ENCODE peak calls at places on chromosomes 2 and 18, in seven cellular contexts. U is PC-3, I is brain microvascular endothelial cell, L is left ventricle myocardium inferior, F is neuronal stem cell, X is left lung, A is transverse colon. T is an unnamed sample.
A peak's percentile ranks its signal among the peaks of the same experiment; 100 is the strongest.

GRCh38 chr2:216545359-216545758 is 46.7 kb downstream of the RPL37A start:
- DNase-seq in U (no peak), X (no peak), A (no peak), F (no peak), L (no peak), I (no peak), T (no peak)

GRCh38 chr2:4110273-4110672 is 406.9 kb downstream of the DCDC2C start:
- DNase-seq in X (no peak), A (no peak), U (no peak), I (no peak), L (no peak), F (no peak), T (no peak)

GRCh38 chr2:69191672-69192071 is 178.7 kb downstream of the ANTXR1 start:
- DNase-seq in L (no peak), A (no peak), X (no peak), I (no peak), U (no peak), F (no peak), T (no peak)

GRCh38 chr2:70738159-70738558 is 29.8 kb downstream of the ADD2 start:
- DNase-seq in L (no peak), U (peak; percentile 27), X (no peak), F (no peak), I (no peak), A (no peak), T (no peak)

GRCh38 chr2:81078631-81079030 is 774.1 kb upstream of the LRRTM1 start:
- DNase-seq in L (no peak), X (no peak), F (no peak), U (no peak), I (no peak), A (no peak), T (no peak)

GRCh38 chr2:102235491-102235890 is 48.7 kb downstream of the IL1RL2 start:
- DNase-seq in I (no peak), A (no peak), L (no peak), X (peak; percentile 68), F (no peak), U (peak; percentile 50), T (no peak)

GRCh38 chr18:10329116-10329515 is 125.3 kb upstream of the APCDD1 start:
- DNase-seq in U (no peak), F (no peak), A (no peak), I (peak; percentile 6), X (no peak), L (no peak), T (no peak)

GRCh38 chr2:230413465-230413864 is 2.5 kb upstream of the SP100 start:
- DNase-seq in A (no peak), L (no peak), X (no peak), I (no peak), U (no peak), F (no peak), T (no peak)

GRCh38 chr2:127454595-127455565 is 36.7 kb downstream of the PROC start:
- DNase-seq in I (no peak), U (peak; percentile 49), X (no peak), A (peak; percentile 86), F (no peak), L (no peak), T (no peak)

GRCh38 chr2:161237397-161238263 is 70.6 kb upstream of the PSMD14 start:
- DNase-seq in F (peak; percentile 56), X (peak; percentile 88), I (no peak), L (peak; percentile 64), A (peak; percentile 62), U (peak; percentile 40), T (no peak)

GRCh38 chr2:85852979-85853498 is 35.8 kb downstream of the ST3GAL5 start:
- DNase-seq in L (no peak), X (no peak), A (peak; percentile 55), F (no peak), I (no peak), U (no peak), T (no peak)

GRCh38 chr2:67516899-67517530 is 119.9 kb downstream of the ETAA1 start:
- DNase-seq in U (no peak), L (no peak), A (no peak), I (peak; percentile 85), X (no peak), F (no peak), T (no peak)
- H3K27ac ChIP-seq in U (peak overlapping the region; percentile 93), L (no peak overlapping the region), A (no peak overlapping the region), I (peak overlapping the region; percentile 70), X (no peak overlapping the region), F (no peak overlapping the region), T (no peak overlapping the region)

DNA sequence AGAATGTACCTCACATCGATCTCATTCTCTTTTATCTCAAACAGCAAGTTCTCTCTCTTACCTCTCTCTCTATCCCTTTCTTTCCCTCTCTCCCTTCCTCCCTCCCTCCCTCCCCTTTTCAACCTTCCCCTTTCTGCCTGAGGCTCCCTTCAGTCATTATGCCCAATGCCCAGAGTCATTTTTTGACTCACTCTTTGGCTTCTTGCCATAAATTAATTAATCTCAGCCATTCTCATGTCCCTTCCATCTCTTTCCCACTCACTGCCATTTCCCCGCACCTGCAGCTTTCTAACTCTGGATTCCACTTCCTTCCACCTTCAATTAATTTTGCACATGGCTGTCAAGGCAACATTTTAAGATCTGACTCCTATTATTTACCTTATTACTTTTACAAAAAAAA is 60.1 kb downstream of the EVA1A start:
- DNase-seq in U (peak; percentile 45), A (no peak), I (no peak), F (no peak), X (no peak), L (no peak), T (no peak)
- H3K27me3 ChIP-seq in U (no peaks in the 10 kb centered on the region), A (no peaks in the 10 kb centered on the region), I (no peaks in the 10 kb centered on the region), F (no peaks in the 10 kb centered on the region), X (no peaks in the 10 kb centered on the region), L (no peaks in the 10 kb centered on the region), T (no peaks in the 10 kb centered on the region)

GRCh38 chr2:77013932-77014331 is 508.2 kb downstream of the LRRTM4 start:
- DNase-seq in U (no peak), A (no peak), L (no peak), X (no peak), I (no peak), F (no peak), T (no peak)
- H3K4me3 ChIP-seq in U (no peak overlapping the region), A (no peak overlapping the region), L (no peak overlapping the region), X (no peak overlapping the region), I (no peak overlapping the region), F (no peak overlapping the region), T (no peak overlapping the region)

GRCh38 chr18:22132763-22133162 is 36.6 kb upstream of the GATA6 start:
- DNase-seq in X (no peak), U (no peak), L (no peak), F (no peak), I (no peak), A (no peak), T (no peak)
- H3K27ac ChIP-seq in X (no peak overlapping the region), U (no peak overlapping the region), L (no peak overlapping the region), F (no peak overlapping the region), I (no peak overlapping the region), A (no peak overlapping the region), T (no peak overlapping the region)

GRCh38 chr18:22557160-22557941 is 139.6 kb upstream of the CTAGE1 start:
- DNase-seq in X (no peak), L (no peak), A (no peak), I (no peak), U (no peak), F (no peak), T (no peak)
- H3K27me3 ChIP-seq in X (peaks cover 49% of the 10 kb centered on the region), L (no peaks in the 10 kb centered on the region), A (peaks cover 4% of the 10 kb centered on the region), I (no peaks in the 10 kb centered on the region), U (no peaks in the 10 kb centered on the region), F (peaks cover 2% of the 10 kb centered on the region), T (no peaks in the 10 kb centered on the region)

GRCh38 chr2:223952280-223952968 is 4.8 kb upstream of the MRPL44 start:
- DNase-seq in U (no peak), I (no peak), F (peak; percentile 45), A (no peak), X (no peak), L (no peak), T (no peak)

GRCh38 chr2:223957092-223957851 is at the start of gene MRPL44:
- DNase-seq in F (peak; percentile 92), L (peak; percentile 97), A (peak; percentile 98), I (peak; percentile 94), U (peak; percentile 97), X (peak; percentile 100), T (peak; percentile 73)

GRCh38 chr2:223959688-223960087 is 2.4 kb downstream of the MRPL44 start:
- DNase-seq in F (no peak), I (no peak), A (no peak), X (no peak), U (peak; percentile 29), L (no peak), T (no peak)

GRCh38 chr2:223954401-223954800 is 2.9 kb upstream of the MRPL44 start:
- DNase-seq in L (no peak), F (no peak), U (no peak), A (no peak), I (peak; percentile 94), X (no peak), T (no peak)

GRCh38 chr2:223956267-223956666 is 996 bp upstream of the MRPL44 start:
- DNase-seq in I (no peak), A (no peak), L (no peak), X (no peak), F (no peak), U (no peak), T (no peak)
- H3K4me3 ChIP-seq in I (no peak overlapping the region), A (no peak overlapping the region), L (peak overlapping the region; percentile 94), X (no peak overlapping the region), F (no peak overlapping the region), U (peak overlapping the region; percentile 90), T (peak overlapping the region; percentile 92)

GRCh38 chr2:149037851-149038250 is 648 bp upstream of the LYPD6B start:
- DNase-seq in F (no peak), X (no peak), I (no peak), L (no peak), U (peak; percentile 66), A (no peak), T (no peak)
- H3K27ac ChIP-seq in F (no peak overlapping the region), X (no peak overlapping the region), I (no peak overlapping the region), L (no peak overlapping the region), U (no peak overlapping the region), A (no peak overlapping the region), T (no peak overlapping the region)

DNA sequence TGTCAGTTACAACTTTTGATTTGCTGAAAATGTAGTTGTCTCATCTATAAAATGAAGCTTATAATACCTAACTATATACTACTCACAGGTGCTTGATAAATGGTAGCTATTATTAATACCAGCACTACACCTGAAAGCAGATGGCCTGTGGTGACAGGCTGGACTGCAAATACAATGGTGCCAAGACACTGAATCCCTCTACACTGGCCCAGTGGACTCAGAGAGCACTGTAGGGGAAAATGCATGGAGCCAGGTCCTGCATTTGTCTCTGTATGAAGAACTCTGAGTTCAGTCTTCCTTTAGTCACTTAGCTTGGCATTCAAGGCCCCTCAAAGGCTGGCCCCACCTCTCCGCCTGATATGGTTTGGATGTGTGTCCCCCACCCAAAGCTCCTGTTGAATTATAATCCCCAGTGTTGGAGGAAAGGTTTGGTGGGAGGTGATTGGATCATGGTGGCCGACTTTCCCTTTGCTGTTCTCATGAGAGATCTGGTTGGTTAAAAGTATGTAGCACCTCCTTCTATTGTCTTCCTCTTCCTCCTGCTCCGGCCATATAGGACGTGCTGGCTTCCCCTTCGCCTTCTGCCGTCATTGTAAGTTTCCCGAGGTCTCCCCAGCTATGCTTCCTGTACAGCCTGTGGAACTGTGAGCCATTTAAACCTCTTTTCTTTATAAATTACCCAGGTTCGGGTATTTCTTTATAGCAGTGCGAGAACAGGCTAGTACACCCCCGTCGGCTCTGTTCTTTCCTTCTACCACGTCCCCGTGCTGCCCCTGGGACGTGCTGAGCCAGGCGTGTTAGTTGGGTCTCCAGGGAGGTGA is 11.1 kb upstream of the NTSR2 start:
- DNase-seq in I (no peak), X (no peak), L (no peak), F (no peak), A (no peak), U (no peak), T (no peak)
- H3K27me3 ChIP-seq in I (peaks cover 40% of the 10 kb centered on the region), X (peaks cover 56% of the 10 kb centered on the region), L (peaks cover 55% of the 10 kb centered on the region), F (no peaks in the 10 kb centered on the region), A (peaks cover 46% of the 10 kb centered on the region), U (no peaks in the 10 kb centered on the region), T (no peaks in the 10 kb centered on the region)

T was measured in ascending aorta.